ENCODE peak calls at places on chromosomes 2 and 18, in five cellular contexts. E, A, J, V and S are unnamed samples.

GRCh38 chr18:24475926-24476589 is 15.6 kb downstream of the HRH4 start:
- DNase-seq in J (no peak), V (no peak), A (no peak), E (no peak), S (no peak)

GRCh38 chr2:84077504-84077903 is 381.6 kb downstream of the SUCLG1 start:
- DNase-seq in A (peak; percentile 51), V (no peak), E (peak; percentile 59), J (no peak), S (peak; percentile 71)

GRCh38 chr2:168935810-168936581 is 34.9 kb downstream of the G6PC2 start:
- DNase-seq in V (no peak), E (no peak), J (no peak), A (no peak), S (no peak)

GRCh38 chr2:159204381-159204780 is 82.1 kb downstream of the WDSUB1 start:
- DNase-seq in J (no peak), V (no peak), A (no peak), E (no peak), S (no peak)

GRCh38 chr2:69779258-69779989 is 37.5 kb downstream of the ANXA4 start:
- DNase-seq in A (no peak), E (no peak), V (no peak), J (no peak), S (no peak)

GRCh38 chr2:112625474-112626114 is 20.1 kb upstream of the SLC20A1 start:
- DNase-seq in V (no peak), J (peak; percentile 56), A (no peak), E (no peak), S (no peak)

GRCh38 chr2:120014231-120014990 is 1.5 kb downstream of the EPB41L5 start:
- DNase-seq in A (no peak), E (peak; percentile 21), V (no peak), J (no peak), S (no peak)

GRCh38 chr2:64840419-64840818 is 148.8 kb upstream of the SLC1A4 start:
- DNase-seq in J (no peak), E (no peak), V (no peak), A (no peak), S (no peak)

GRCh38 chr2:44836916-44837315 is 104.6 kb upstream of the SIX3 start:
- DNase-seq in J (no peak), E (no peak), V (no peak), A (no peak), S (no peak)

GRCh38 chr2:216606551-216607527 is 26.4 kb upstream of the IGFBP2 start:
- DNase-seq in A (peak; percentile 49), V (no peak), E (peak; percentile 86), J (no peak), S (peak; percentile 84)

GRCh38 chr2:196983934-196984333 is 57.4 kb upstream of the PGAP1 start:
- DNase-seq in V (no peak), E (no peak), J (no peak), A (no peak), S (no peak)

GRCh38 chr2:2793514-2793913 is 462.4 kb upstream of the MYT1L start:
- DNase-seq in E (no peak), V (no peak), A (no peak), J (no peak), S (no peak)

GRCh38 chr18:773980-774624 is 37.9 kb downstream of the YES1 start:
- DNase-seq in A (no peak), V (no peak), E (no peak), J (no peak), S (no peak)

GRCh38 chr18:767084-767882 is 44.8 kb downstream of the YES1 start:
- DNase-seq in A (no peak), J (no peak), E (no peak), V (no peak), S (no peak)

GRCh38 chr18:766550-766860 is 45.5 kb downstream of the YES1 start:
- DNase-seq in J (no peak), V (no peak), A (no peak), E (no peak), S (no peak)

GRCh38 chr18:774811-775210 is 37.2 kb downstream of the YES1 start:
- DNase-seq in V (no peak), E (no peak), A (no peak), J (no peak), S (no peak)

DNA sequence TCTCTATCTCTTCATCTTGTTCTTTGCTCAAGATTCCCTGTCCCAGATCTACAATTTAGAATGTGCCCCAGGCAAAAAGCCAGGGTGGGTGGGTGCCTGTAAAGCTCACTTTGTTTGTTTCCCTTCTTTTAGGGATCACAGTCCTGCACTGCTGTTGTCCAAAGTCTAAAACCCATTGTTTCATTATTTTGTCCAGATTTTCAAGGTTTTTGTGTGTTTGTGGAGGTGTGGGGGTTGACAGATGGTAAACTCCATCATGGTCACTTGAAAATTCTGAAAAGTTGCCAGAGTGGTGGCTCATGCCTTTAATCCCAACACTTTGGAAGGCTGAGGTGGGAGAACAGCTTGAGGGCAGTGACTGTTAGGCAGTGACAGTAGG is 41.5 kb downstream of the YES1 start:
- DNase-seq in E (no peak), V (no peak), A (no peak), J (no peak), S (no peak)
- H3K4me1 ChIP-seq in E (no peaks in the 10 kb centered on the region), V (no peaks in the 10 kb centered on the region), A (no peaks in the 10 kb centered on the region), J (peaks cover 5% of the 10 kb centered on the region), S (no peaks in the 10 kb centered on the region)

GRCh38 chr2:105271393-105272045 is 30.0 kb downstream of the GPR45 start:
- DNase-seq in V (no peak), E (no peak), J (no peak), A (no peak), S (no peak)
- H3K36me3 ChIP-seq in V (peaks cover 9% of the 10 kb centered on the region), E (no peaks in the 10 kb centered on the region), J (peaks cover 98% of the 10 kb centered on the region), A (peaks cover 32% of the 10 kb centered on the region), S (no peaks in the 10 kb centered on the region)

DNA sequence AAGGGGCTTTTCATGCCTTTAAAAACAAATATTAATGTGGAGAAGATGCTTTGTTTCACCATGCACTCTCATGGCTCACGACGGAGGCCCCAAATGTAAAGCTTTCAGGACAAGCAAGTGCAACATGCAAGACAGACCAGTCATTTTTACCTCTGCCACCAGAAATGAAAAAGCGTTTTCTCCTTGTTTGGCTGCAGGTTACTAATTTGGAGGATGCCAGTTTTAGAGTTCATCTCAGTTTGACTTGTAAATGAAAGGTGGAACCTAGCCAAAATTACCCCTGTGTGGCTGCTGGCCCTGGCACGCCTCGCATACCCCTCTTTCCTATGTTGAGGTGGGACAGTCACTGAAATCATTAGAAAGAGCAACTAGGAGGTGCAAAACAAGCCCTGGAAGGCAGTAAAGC is 138.6 kb downstream of the BCL2 start:
- DNase-seq in A (no peak), E (no peak), V (no peak), J (no peak), S (no peak)
- H3K27me3 ChIP-seq in A (no peaks in the 10 kb centered on the region), E (no peaks in the 10 kb centered on the region), V (no peaks in the 10 kb centered on the region), J (no peaks in the 10 kb centered on the region), S (no peaks in the 10 kb centered on the region)

DNA sequence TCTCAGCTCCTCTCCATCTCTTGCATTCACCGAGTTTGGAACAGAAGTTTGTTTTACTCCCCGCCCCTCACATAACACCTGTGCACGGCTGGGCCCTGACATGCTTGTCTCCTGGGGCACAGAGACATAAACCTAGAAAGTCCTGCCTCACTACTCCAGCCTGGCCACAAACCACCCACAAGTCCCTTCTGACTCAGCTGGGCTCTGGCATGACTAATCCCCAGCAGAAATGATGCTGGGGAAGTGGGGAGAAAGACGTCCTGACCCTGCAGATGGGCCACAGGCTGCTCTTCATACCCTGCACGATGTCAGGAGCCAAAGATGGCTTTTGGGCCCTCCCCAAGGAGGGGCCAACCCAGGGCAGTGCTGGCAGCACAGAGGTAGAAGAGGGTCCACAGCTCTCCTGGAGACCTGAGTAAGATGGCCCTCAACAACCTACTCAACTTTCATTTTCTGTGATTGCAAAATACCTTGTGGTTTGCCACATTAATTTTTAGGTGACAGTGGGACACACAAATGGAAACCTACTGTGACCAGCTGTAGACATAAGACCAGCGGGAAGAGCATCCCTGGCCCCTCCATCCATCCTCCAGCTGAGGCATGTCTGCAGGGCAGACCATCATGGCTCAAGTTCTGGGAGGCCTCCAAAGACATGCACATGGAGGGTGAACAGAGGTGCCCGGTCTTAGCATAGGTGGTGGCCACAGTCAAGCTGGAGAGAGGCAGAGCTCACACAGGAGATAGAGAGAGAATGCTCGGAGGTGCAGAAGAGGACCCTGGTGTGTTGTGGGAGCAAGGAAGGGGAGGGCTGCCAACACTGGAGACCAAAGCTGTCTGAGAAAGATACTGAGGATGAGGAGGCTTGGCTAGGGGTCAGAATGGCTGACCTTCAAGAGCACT is 40.0 kb downstream of the DNMT3A start:
- DNase-seq in V (no peak), A (no peak), J (no peak), E (no peak), S (no peak)
- H3K4me1 ChIP-seq in V (peaks cover 5% of the 10 kb centered on the region), A (peaks cover 17% of the 10 kb centered on the region), J (peaks cover 53% of the 10 kb centered on the region), E (peaks cover 13% of the 10 kb centered on the region), S (peaks cover 24% of the 10 kb centered on the region)

GRCh38 chr18:23470620-23471387 is 17.7 kb downstream of the RIOK3 start:
- DNase-seq in J (no peak), V (no peak), A (no peak), E (no peak), S (no peak)
- H3K36me3 ChIP-seq in J (peaks cover 98% of the 10 kb centered on the region), V (no peaks in the 10 kb centered on the region), A (peaks cover 68% of the 10 kb centered on the region), E (peaks cover 19% of the 10 kb centered on the region), S (peaks cover 26% of the 10 kb centered on the region)

GRCh38 chr18:10456718-10457499 is 2.5 kb downstream of the APCDD1 start:
- DNase-seq in V (no peak), E (no peak), A (no peak), J (no peak), S (no peak)

GRCh38 chr18:10453885-10454772 is at the start of gene APCDD1:
- DNase-seq in A (peak; percentile 86), V (peak; percentile 63), E (peak; percentile 90), J (peak; percentile 86), S (peak; percentile 73)

GRCh38 chr18:10453261-10453884 is 1.1 kb upstream of the APCDD1 start:
- DNase-seq in V (no peak), E (no peak), A (no peak), J (no peak), S (no peak)

GRCh38 chr18:10455726-10456453 is 1.5 kb downstream of the APCDD1 start:
- DNase-seq in V (no peak), J (no peak), E (peak; percentile 20), A (no peak), S (peak; percentile 27)

DNA sequence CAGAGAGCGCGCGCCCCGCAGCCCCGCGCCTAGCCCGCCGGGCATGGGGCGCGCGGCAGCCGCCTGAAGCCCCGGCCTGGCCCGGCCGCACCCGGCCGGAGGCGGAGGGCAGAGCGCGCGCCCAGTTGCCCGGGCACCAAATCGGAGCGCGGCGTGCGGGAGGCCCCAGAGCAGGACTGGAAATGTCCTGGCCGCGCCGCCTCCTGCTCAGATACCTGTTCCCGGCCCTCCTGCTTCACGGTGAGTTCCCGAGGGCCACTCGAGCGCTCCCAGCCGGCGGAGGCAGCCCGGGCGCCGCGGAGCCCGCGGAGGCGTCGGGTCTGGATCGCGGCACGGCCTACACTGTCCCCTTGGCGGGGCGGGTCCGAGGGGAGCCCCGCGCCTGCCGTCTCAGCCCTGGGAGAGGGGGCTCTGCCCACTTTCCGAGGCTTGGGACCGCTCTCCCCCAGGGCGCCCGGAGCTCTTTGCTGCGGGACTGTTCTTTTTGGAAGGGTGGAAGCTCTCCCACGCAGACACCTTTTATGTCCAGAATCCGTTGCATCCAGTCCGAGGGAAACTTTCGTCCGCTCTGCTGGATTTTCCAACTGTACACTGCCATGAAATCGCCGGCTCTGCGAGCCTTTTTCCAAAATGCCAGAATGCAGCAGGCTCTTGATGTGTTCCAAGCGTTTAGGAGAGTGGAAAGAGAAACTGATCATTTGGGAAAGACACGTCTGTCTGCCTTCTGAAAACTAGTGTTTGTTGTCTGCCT is 540 bp downstream of the APCDD1 start:
- DNase-seq in V (no peak), A (peak; percentile 56), E (no peak), J (no peak), S (peak; percentile 66)
- H3K27me3 ChIP-seq in V (no peaks in the 10 kb centered on the region), A (peaks cover 12% of the 10 kb centered on the region), E (peaks cover 74% of the 10 kb centered on the region), J (no peaks in the 10 kb centered on the region), S (peaks cover 61% of the 10 kb centered on the region)